ENCODE peak calls at places on chromosomes 6 and 20, in five cellular contexts. One of them, this sample, is unnamed.

GRCh38 chr20:46681032-46681854 is 8.0 kb downstream of the TP53RK start:
- DNase-seq in spleen: no peak
- DNase-seq in adrenal gland: peak; percentile 93
- DNase-seq in fibroblast of villous mesenchyme: peak; percentile 52
- DNase-seq in stomach: peak; percentile 80
- DNase-seq in this sample: no peak

GRCh38 chr20:56952258-56952929 is 314.0 kb downstream of the BMP7 start:
- DNase-seq in stomach: no peak
- DNase-seq in adrenal gland: no peak
- DNase-seq in spleen: no peak
- DNase-seq in fibroblast of villous mesenchyme: no peak
- DNase-seq in this sample: no peak

GRCh38 chr6:3334579-3334978 is 75.8 kb downstream of the PSMG4 start:
- DNase-seq in fibroblast of villous mesenchyme: no peak
- DNase-seq in stomach: peak; percentile 85
- DNase-seq in spleen: peak; percentile 51
- DNase-seq in adrenal gland: peak; percentile 85
- DNase-seq in this sample: no peak

GRCh38 chr6:4319992-4320683 is 184.8 kb upstream of the ECI2 start:
- DNase-seq in stomach: no peak
- DNase-seq in spleen: no peak
- DNase-seq in adrenal gland: no peak
- DNase-seq in fibroblast of villous mesenchyme: peak; percentile 94
- DNase-seq in this sample: peak; percentile 42

GRCh38 chr6:14382381-14383236 is 265.0 kb downstream of the CD83 start:
- DNase-seq in adrenal gland: no peak
- DNase-seq in stomach: no peak
- DNase-seq in spleen: no peak
- DNase-seq in fibroblast of villous mesenchyme: no peak
- DNase-seq in this sample: no peak

GRCh38 chr6:168640738-168641137 is 199.8 kb downstream of the SMOC2 start:
- DNase-seq in stomach: no peak
- DNase-seq in fibroblast of villous mesenchyme: peak; percentile 21
- DNase-seq in adrenal gland: no peak
- DNase-seq in spleen: no peak
- DNase-seq in this sample: no peak

GRCh38 chr6:36665180-36665579 is 13.3 kb upstream of the CDKN1A start:
- DNase-seq in stomach: no peak
- DNase-seq in adrenal gland: no peak
- DNase-seq in spleen: no peak
- DNase-seq in fibroblast of villous mesenchyme: no peak
- DNase-seq in this sample: no peak

GRCh38 chr6:53794073-53794719 is 609 bp upstream of the LRRC1 start:
- DNase-seq in spleen: peak; percentile 89
- DNase-seq in adrenal gland: peak; percentile 75
- DNase-seq in fibroblast of villous mesenchyme: peak; percentile 85
- DNase-seq in stomach: peak; percentile 74
- DNase-seq in this sample: peak; percentile 67

GRCh38 chr6:132400641-132401119 is 595 bp downstream of the MOXD1 start:
- DNase-seq in spleen: no peak
- DNase-seq in fibroblast of villous mesenchyme: peak; percentile 11
- DNase-seq in stomach: no peak
- DNase-seq in adrenal gland: no peak
- DNase-seq in this sample: no peak

GRCh38 chr20:53943522-53944291 is 126.7 kb downstream of the BCAS1 start:
- DNase-seq in stomach: no peak
- DNase-seq in fibroblast of villous mesenchyme: peak; percentile 61
- DNase-seq in adrenal gland: no peak
- DNase-seq in spleen: no peak
- DNase-seq in this sample: no peak

GRCh38 chr6:163539101-163539762 is 124.7 kb downstream of the QKI start:
- DNase-seq in spleen: no peak
- DNase-seq in fibroblast of villous mesenchyme: no peak
- DNase-seq in adrenal gland: no peak
- DNase-seq in stomach: no peak
- DNase-seq in this sample: no peak

GRCh38 chr6:166206066-166206465 is 38.4 kb upstream of the TBXT start:
- DNase-seq in adrenal gland: no peak
- DNase-seq in fibroblast of villous mesenchyme: no peak
- DNase-seq in spleen: no peak
- DNase-seq in stomach: no peak
- DNase-seq in this sample: no peak

GRCh38 chr6:143060806-143061596 is at the start of gene AIG1:
- DNase-seq in fibroblast of villous mesenchyme: no peak
- DNase-seq in adrenal gland: peak; percentile 83
- DNase-seq in spleen: peak; percentile 94
- DNase-seq in stomach: no peak
- DNase-seq in this sample: no peak

GRCh38 chr6:21992178-21992967 is 304.5 kb downstream of the PRL start:
- DNase-seq in adrenal gland: no peak
- DNase-seq in stomach: no peak
- DNase-seq in fibroblast of villous mesenchyme: peak; percentile 87
- DNase-seq in spleen: no peak
- DNase-seq in this sample: no peak

GRCh38 chr6:17280552-17281090 is 540 bp upstream of the RBM24 start:
- DNase-seq in adrenal gland: no peak
- DNase-seq in stomach: peak; percentile 30
- DNase-seq in fibroblast of villous mesenchyme: no peak
- DNase-seq in spleen: peak; percentile 74
- DNase-seq in this sample: no peak

GRCh38 chr6:169803291-169803811 is 51.9 kb downstream of the ERMARD start:
- DNase-seq in adrenal gland: peak; percentile 18
- DNase-seq in stomach: no peak
- DNase-seq in fibroblast of villous mesenchyme: peak; percentile 32
- DNase-seq in spleen: peak; percentile 37
- DNase-seq in this sample: no peak

GRCh38 chr6:138044458-138044857 is 62.8 kb downstream of the PERP start:
- DNase-seq in spleen: no peak
- DNase-seq in stomach: no peak
- DNase-seq in fibroblast of villous mesenchyme: no peak
- DNase-seq in adrenal gland: no peak
- DNase-seq in this sample: peak; percentile 4

GRCh38 chr6:162069995-162070394 is 657.6 kb downstream of the PRKN start:
- DNase-seq in adrenal gland: no peak
- DNase-seq in stomach: no peak
- DNase-seq in fibroblast of villous mesenchyme: no peak
- DNase-seq in spleen: no peak
- DNase-seq in this sample: no peak

GRCh38 chr6:11711994-11712698 is 66.5 kb downstream of the ADTRP start:
- DNase-seq in stomach: no peak
- DNase-seq in fibroblast of villous mesenchyme: no peak
- DNase-seq in adrenal gland: no peak
- DNase-seq in spleen: no peak
- DNase-seq in this sample: no peak

GRCh38 chr6:90917371-90917770 is 330.5 kb upstream of the MAP3K7 start:
- DNase-seq in adrenal gland: no peak
- DNase-seq in spleen: no peak
- DNase-seq in stomach: no peak
- DNase-seq in fibroblast of villous mesenchyme: no peak
- DNase-seq in this sample: no peak

GRCh38 chr6:125301435-125302391 is at the start of gene HDDC2:
- DNase-seq in fibroblast of villous mesenchyme: peak; percentile 81
- DNase-seq in stomach: peak; percentile 78
- DNase-seq in adrenal gland: peak; percentile 81
- DNase-seq in spleen: peak; percentile 94
- DNase-seq in this sample: no peak

GRCh38 chr6:136235233-136235564 is 14.9 kb downstream of the MTFR2 start:
- DNase-seq in adrenal gland: no peak
- DNase-seq in fibroblast of villous mesenchyme: peak; percentile 64
- DNase-seq in spleen: no peak
- DNase-seq in stomach: no peak
- DNase-seq in this sample: no peak

GRCh38 chr6:81636930-81637568 is 115.4 kb downstream of the TENT5A start:
- DNase-seq in adrenal gland: no peak
- DNase-seq in stomach: no peak
- DNase-seq in spleen: no peak
- DNase-seq in fibroblast of villous mesenchyme: no peak
- DNase-seq in this sample: no peak

GRCh38 chr6:26172496-26172958 is 85.3 kb downstream of the HFE start:
- DNase-seq in spleen: no peak
- DNase-seq in fibroblast of villous mesenchyme: peak; percentile 64
- DNase-seq in stomach: no peak
- DNase-seq in adrenal gland: no peak
- DNase-seq in this sample: no peak

GRCh38 chr6:36853325-36853724 is 14.1 kb upstream of the CPNE5 start:
- DNase-seq in fibroblast of villous mesenchyme: peak; percentile 96
- DNase-seq in spleen: no peak
- DNase-seq in adrenal gland: peak; percentile 73
- DNase-seq in stomach: no peak
- DNase-seq in this sample: peak; percentile 85

GRCh38 chr6:47307362-47308222 is 2.1 kb downstream of the TNFRSF21 start:
- DNase-seq in adrenal gland: no peak
- DNase-seq in fibroblast of villous mesenchyme: no peak
- DNase-seq in spleen: no peak
- DNase-seq in stomach: no peak
- DNase-seq in this sample: no peak

GRCh38 chr6:47308223-47308567 is 1.5 kb downstream of the TNFRSF21 start:
- DNase-seq in fibroblast of villous mesenchyme: peak; percentile 27
- DNase-seq in stomach: no peak
- DNase-seq in spleen: no peak
- DNase-seq in adrenal gland: no peak
- DNase-seq in this sample: no peak

GRCh38 chr6:47308674-47309325 is 905 bp downstream of the TNFRSF21 start:
- DNase-seq in stomach: peak; percentile 29
- DNase-seq in fibroblast of villous mesenchyme: peak; percentile 45
- DNase-seq in adrenal gland: no peak
- DNase-seq in spleen: peak; percentile 75
- DNase-seq in this sample: no peak

GRCh38 chr6:47309326-47310130 is at the start of gene TNFRSF21:
- DNase-seq in spleen: peak; percentile 94
- DNase-seq in fibroblast of villous mesenchyme: peak; percentile 91
- DNase-seq in adrenal gland: peak; percentile 96
- DNase-seq in stomach: peak; percentile 94
- DNase-seq in this sample: peak; percentile 75

GRCh38 chr6:47310131-47310480 is 401 bp upstream of the TNFRSF21 start:
- DNase-seq in stomach: no peak
- DNase-seq in spleen: no peak
- DNase-seq in adrenal gland: no peak
- DNase-seq in fibroblast of villous mesenchyme: no peak
- DNase-seq in this sample: no peak
- TF ChIP-seq CTCF in stomach: no peak
- TF ChIP-seq CTCF in spleen: no peak
- TF ChIP-seq CTCF in adrenal gland: peak; percentile 1
- TF ChIP-seq CTCF in fibroblast of villous mesenchyme: no peak
- TF ChIP-seq CTCF in this sample: no peak

GRCh38 chr6:117549606-117550005 is 52.7 kb downstream of the GOPC start:
- DNase-seq in spleen: no peak
- DNase-seq in adrenal gland: no peak
- DNase-seq in fibroblast of villous mesenchyme: no peak
- DNase-seq in stomach: no peak
- DNase-seq in this sample: no peak

GRCh38 chr6:117548797-117549301 is 53.5 kb downstream of the GOPC start:
- DNase-seq in spleen: no peak
- DNase-seq in stomach: no peak
- DNase-seq in adrenal gland: no peak
- DNase-seq in fibroblast of villous mesenchyme: peak; percentile 73
- DNase-seq in this sample: peak; percentile 45

GRCh38 chr6:117546674-117547073 is 55.6 kb downstream of the GOPC start:
- DNase-seq in stomach: no peak
- DNase-seq in adrenal gland: no peak
- DNase-seq in fibroblast of villous mesenchyme: no peak
- DNase-seq in spleen: no peak
- DNase-seq in this sample: no peak

GRCh38 chr6:117550078-117550600 is 52.2 kb downstream of the GOPC start:
- DNase-seq in stomach: no peak
- DNase-seq in adrenal gland: no peak
- DNase-seq in spleen: no peak
- DNase-seq in fibroblast of villous mesenchyme: no peak
- DNase-seq in this sample: no peak

DNA sequence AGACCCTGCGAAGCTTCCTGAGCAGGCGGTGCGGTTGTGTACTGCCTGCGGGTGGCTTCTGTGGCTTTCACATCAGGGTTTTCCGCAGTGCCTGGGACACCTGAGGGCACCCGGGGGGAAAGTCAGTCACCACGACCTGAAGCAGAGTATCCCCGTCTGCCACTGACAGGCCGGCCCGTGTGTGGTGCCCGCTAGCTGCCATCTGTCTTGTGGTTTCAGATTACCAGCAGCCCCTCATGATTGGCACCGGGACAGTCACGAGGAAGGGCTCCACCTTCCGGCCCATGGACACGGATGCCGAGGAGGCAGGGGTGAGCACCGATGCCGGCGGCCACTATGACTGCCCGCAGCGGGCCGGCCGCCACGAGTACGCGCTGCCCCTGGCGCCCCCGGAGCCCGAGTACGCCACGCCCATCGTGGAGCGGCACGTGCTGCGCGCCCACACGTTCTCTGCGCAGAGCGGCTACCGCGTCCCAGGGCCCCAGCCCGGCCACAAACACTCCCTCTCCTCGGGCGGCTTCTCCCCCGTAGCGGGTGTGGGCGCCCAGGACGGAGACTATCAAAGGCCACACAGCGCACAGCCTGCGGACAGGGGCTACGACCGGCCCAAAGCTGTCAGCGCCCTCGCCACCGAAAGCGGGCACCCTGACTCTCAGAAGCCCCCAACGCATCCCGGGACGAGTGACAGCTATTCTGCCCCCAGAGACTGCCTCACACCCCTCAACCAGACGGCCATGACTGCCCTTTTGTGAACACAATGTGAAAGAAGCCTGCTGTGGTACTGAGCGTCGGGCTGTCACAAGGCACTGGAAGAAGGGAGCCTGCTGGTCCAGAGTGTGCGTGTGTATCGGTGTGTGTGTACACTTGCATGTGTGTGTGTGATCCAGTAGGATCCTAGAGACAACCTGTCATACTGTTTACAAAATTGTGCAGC is 54.4 kb downstream of the GOPC start:
- DNase-seq in fibroblast of villous mesenchyme: peak; percentile 45
- DNase-seq in spleen: peak; percentile 89
- DNase-seq in stomach: peak; percentile 32
- DNase-seq in adrenal gland: peak; percentile 89
- DNase-seq in this sample: peak; percentile 41
- H3K4me3 ChIP-seq in fibroblast of villous mesenchyme: peak overlapping the region; percentile 21
- H3K4me3 ChIP-seq in spleen: peak overlapping the region; percentile 38
- H3K4me3 ChIP-seq in stomach: peak overlapping the region; percentile 43
- H3K4me3 ChIP-seq in adrenal gland: peak overlapping the region; percentile 67
- H3K4me3 ChIP-seq in this sample: peak overlapping the region; percentile 61

GRCh38 chr6:86193821-86194220 is 551.1 kb upstream of the SYNCRIP start:
- DNase-seq in spleen: no peak
- DNase-seq in adrenal gland: no peak
- DNase-seq in fibroblast of villous mesenchyme: no peak
- DNase-seq in stomach: no peak
- DNase-seq in this sample: no peak

GRCh38 chr6:86192123-86192522 is 549.4 kb upstream of the SYNCRIP start:
- DNase-seq in fibroblast of villous mesenchyme: no peak
- DNase-seq in adrenal gland: no peak
- DNase-seq in stomach: no peak
- DNase-seq in spleen: no peak
- DNase-seq in this sample: no peak
- TF ChIP-seq CTCF in fibroblast of villous mesenchyme: peak; percentile 15
- TF ChIP-seq CTCF in adrenal gland: no peak
- TF ChIP-seq CTCF in stomach: peak; percentile 41
- TF ChIP-seq CTCF in spleen: peak; percentile 18
- TF ChIP-seq CTCF in this sample: no peak

DNA sequence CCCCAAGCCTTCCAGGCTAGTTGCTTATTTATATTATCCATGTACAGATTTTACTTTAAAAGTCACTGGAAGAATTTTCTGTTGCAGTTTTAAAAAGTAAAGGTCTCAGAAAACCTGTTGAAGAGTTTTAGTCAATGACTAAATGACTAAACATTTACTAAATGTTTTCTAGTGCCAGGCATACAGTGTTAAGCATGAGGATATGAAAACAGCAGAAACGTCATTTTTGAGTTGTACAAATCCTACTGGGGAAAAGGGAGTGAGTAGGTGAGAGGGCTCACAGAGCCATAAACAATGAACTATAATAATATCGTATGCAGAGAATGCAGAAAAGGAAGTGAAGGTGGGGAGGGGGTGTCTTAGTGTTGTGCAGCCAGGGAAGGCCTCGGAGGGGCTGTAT is 66.3 kb downstream of the MAN1A1 start:
- DNase-seq in spleen: no peak
- DNase-seq in fibroblast of villous mesenchyme: no peak
- DNase-seq in adrenal gland: no peak
- DNase-seq in stomach: no peak
- DNase-seq in this sample: no peak
- H3K4me3 ChIP-seq in spleen: no peak overlapping the region
- H3K4me3 ChIP-seq in fibroblast of villous mesenchyme: no peak overlapping the region
- H3K4me3 ChIP-seq in adrenal gland: no peak overlapping the region
- H3K4me3 ChIP-seq in stomach: no peak overlapping the region
- H3K4me3 ChIP-seq in this sample: no peak overlapping the region